ENCODE peak calls at places on chromosomes 12 and 14, in five cellular contexts. T is fibroblast of lung; N is AG09309; M is tibial artery; J is CD8-positive, alpha-beta T cell. E is an unnamed sample.

GRCh38 chr12:71973687-71974086 is 35.0 kb downstream of the TPH2 start:
- DNase-seq in T (no peak), N (no peak), M (no peak), J (no peak), E (no peak)

GRCh38 chr12:114045333-114045732 is 79.2 kb upstream of the RBM19 start:
- DNase-seq in T (no peak), N (peak; percentile 2), M (no peak), J (no peak), E (no peak)

GRCh38 chr14:104782086-104782822 is 13.3 kb downstream of the AKT1 start:
- DNase-seq in T (no peak), N (no peak), M (no peak), J (no peak), E (no peak)

GRCh38 chr14:64700290-64700689 is 3.9 kb upstream of the PLEKHG3 start:
- DNase-seq in T (no peak), N (no peak), M (no peak), J (no peak), E (no peak)

GRCh38 chr12:131902332-131903241 is 8.2 kb downstream of the ULK1 start:
- DNase-seq in T (no peak), N (no peak), M (no peak), J (no peak), E (no peak)

GRCh38 chr14:62629070-62629580 is 416.1 kb downstream of the KCNH5 start:
- DNase-seq in T (no peak), N (no peak), M (no peak), J (no peak), E (no peak)

GRCh38 chr12:67593041-67593870 is 55.3 kb upstream of the DYRK2 start:
- DNase-seq in T (peak; percentile 52), N (no peak), M (no peak), J (no peak), E (no peak)

GRCh38 chr14:66038214-66038977 is 447.8 kb upstream of the CCDC196 start:
- DNase-seq in T (peak; percentile 14), N (peak; percentile 51), M (peak; percentile 38), J (no peak), E (no peak)

GRCh38 chr12:47818007-47818376 is 1.7 kb downstream of the HDAC7 start:
- DNase-seq in T (no peak), N (no peak), M (no peak), J (no peak), E (no peak)

GRCh38 chr14:66514206-66514605 is 6.3 kb downstream of the GPHN start:
- DNase-seq in T (no peak), N (peak; percentile 43), M (no peak), J (no peak), E (no peak)

GRCh38 chr14:21267431-21267845 is 1.8 kb downstream of the HNRNPC start:
- DNase-seq in T (no peak), N (no peak), M (no peak), J (no peak), E (peak; percentile 67)

GRCh38 chr12:10031318-10031717 is 836 bp downstream of the CLEC9A start:
- DNase-seq in T (peak; percentile 27), N (no peak), M (no peak), J (no peak), E (no peak)

GRCh38 chr14:101857226-101857625 is 95.7 kb downstream of the PPP2R5C start:
- DNase-seq in T (no peak), N (no peak), M (no peak), J (no peak), E (no peak)

GRCh38 chr12:122836027-122836921 is 1.0 kb downstream of the HIP1R start:
- DNase-seq in T (no peak), N (no peak), M (no peak), J (peak; percentile 45), E (peak; percentile 79)

GRCh38 chr12:6180300-6181051 is 19.7 kb upstream of the CD9 start:
- DNase-seq in T (peak; percentile 74), N (no peak), M (peak; percentile 86), J (no peak), E (no peak)

GRCh38 chr12:9240776-9241175 is 32.6 kb upstream of the PZP start:
- DNase-seq in T (no peak), N (no peak), M (no peak), J (no peak), E (no peak)

GRCh38 chr12:115570271-115570777 is 707.2 kb downstream of the MED13L start:
- DNase-seq in T (peak; percentile 73), N (peak; percentile 35), M (no peak), J (no peak), E (no peak)

GRCh38 chr12:91316825-91317224 is 134.2 kb upstream of the DCN start:
- DNase-seq in T (peak; percentile 45), N (no peak), M (no peak), J (no peak), E (no peak)

GRCh38 chr14:90580381-90581335 is 183.8 kb downstream of the CALM1 start:
- DNase-seq in T (no peak), N (no peak), M (no peak), J (no peak), E (no peak)

GRCh38 chr14:23034498-23035302 is at the start of gene PSMB5:
- DNase-seq in T (peak; percentile 96), N (peak; percentile 85), M (peak; percentile 91), J (peak; percentile 79), E (peak; percentile 98)
- TF ChIP-seq CTCF in T (peak; percentile 9), N (no peak), M (no peak), J (no peak), E (no peak)

GRCh38 chr12:124685689-124685993 is 118.2 kb upstream of the NCOR2 start:
- DNase-seq in T (no peak), N (no peak), M (no peak), J (no peak), E (no peak)

GRCh38 chr12:124686001-124686884 is 118.8 kb upstream of the NCOR2 start:
- DNase-seq in T (peak; percentile 84), N (no peak), M (no peak), J (no peak), E (no peak)

GRCh38 chr12:124683725-124684124 is 116.3 kb upstream of the NCOR2 start:
- DNase-seq in T (no peak), N (no peak), M (no peak), J (no peak), E (no peak)

GRCh38 chr12:124684496-124684895 is 117.1 kb upstream of the NCOR2 start:
- DNase-seq in T (no peak), N (no peak), M (peak; percentile 56), J (no peak), E (no peak)

GRCh38 chr12:124684971-124685688 is 117.7 kb upstream of the NCOR2 start:
- DNase-seq in T (peak; percentile 86), N (no peak), M (peak; percentile 52), J (no peak), E (peak; percentile 25)
- H3K4me3 ChIP-seq in T (no peak overlapping the region), N (peak overlapping the region; percentile 29), M (peak overlapping the region; percentile 35), J (no peak overlapping the region), E (no peak overlapping the region)

GRCh38 chr12:126347421-126347820 is 1282.2 kb downstream of the AACS start:
- DNase-seq in T (no peak), N (no peak), M (no peak), J (no peak), E (no peak)
- TF ChIP-seq CTCF in T (no peak), N (peak; percentile 31), M (no peak), J (no peak), E (no peak)

DNA sequence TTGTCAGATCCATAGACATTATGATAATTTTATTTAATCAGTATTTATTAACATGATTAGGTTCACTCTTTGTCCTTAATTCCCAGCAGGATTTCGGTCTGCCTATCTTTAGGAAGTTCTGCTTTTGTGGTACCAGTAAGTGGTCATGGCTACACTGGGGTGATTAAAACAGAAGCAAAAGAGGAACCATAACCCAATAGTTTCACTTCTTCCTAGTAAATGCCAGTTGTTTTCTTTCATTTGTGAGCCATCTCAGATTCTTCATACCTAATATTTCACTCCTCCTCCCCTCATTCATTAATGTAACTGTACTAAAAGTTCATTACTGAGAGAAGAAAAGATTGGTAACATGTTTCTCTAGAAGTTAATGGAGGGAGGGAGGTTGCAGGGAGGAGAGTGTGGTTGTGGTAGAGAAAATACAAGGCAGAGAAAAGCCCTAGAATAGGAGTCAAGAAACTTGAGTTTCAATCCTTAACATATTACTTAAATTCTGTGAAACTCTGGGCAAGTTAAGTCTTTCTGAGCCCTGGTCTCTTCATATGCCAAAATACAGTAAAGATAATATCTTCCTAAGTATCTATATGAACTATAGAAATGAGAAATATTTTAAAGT is 101.2 kb downstream of the PEBP1 start:
- DNase-seq in T (no peak), N (no peak), M (no peak), J (no peak), E (peak; percentile 70)
- H3K4me3 ChIP-seq in T (no peak overlapping the region), N (no peak overlapping the region), M (no peak overlapping the region), J (no peak overlapping the region), E (no peak overlapping the region)

GRCh38 chr12:106227641-106228319 is 20.0 kb downstream of the CKAP4 start:
- DNase-seq in T (peak; percentile 52), N (no peak), M (no peak), J (peak; percentile 40), E (peak; percentile 43)
- TF ChIP-seq CTCF in T (no peak), N (no peak), M (no peak), J (no peak), E (no peak)

GRCh38 chr14:60736494-60736893 is 1.9 kb downstream of the MNAT1 start:
- DNase-seq in T (peak; percentile 85), N (peak; percentile 49), M (no peak), J (no peak), E (no peak)
- H3K4me3 ChIP-seq in T (peak overlapping the region; percentile 87), N (no peak overlapping the region), M (peak overlapping the region; percentile 63), J (no peak overlapping the region), E (no peak overlapping the region)

GRCh38 chr14:36751116-36751515 is 89.5 kb downstream of the PAX9 start:
- DNase-seq in T (no peak), N (no peak), M (no peak), J (no peak), E (no peak)

GRCh38 chr14:36746907-36747306 is 85.2 kb downstream of the PAX9 start:
- DNase-seq in T (no peak), N (no peak), M (no peak), J (no peak), E (no peak)

GRCh38 chr14:36748814-36749213 is 87.2 kb downstream of the PAX9 start:
- DNase-seq in T (no peak), N (no peak), M (no peak), J (no peak), E (no peak)

GRCh38 chr14:36750244-36750643 is 88.6 kb downstream of the PAX9 start:
- DNase-seq in T (no peak), N (no peak), M (no peak), J (no peak), E (no peak)

GRCh38 chr14:36747411-36748184 is 85.9 kb downstream of the PAX9 start:
- DNase-seq in T (no peak), N (no peak), M (no peak), J (no peak), E (no peak)
- TF ChIP-seq CTCF in T (peak; percentile 54), N (peak; percentile 63), M (no peak), J (no peak), E (peak; percentile 24)

E was measured in GM12865.